ENCODE peak calls at places on chromosome 11, in nine cellular contexts. O is fibroblast of lung, P is spleen, Q is colonic mucosa, X is H7, Z is GM12865, W is body of pancreas, K is psoas muscle, N is foreskin fibroblast. T is an unnamed sample.

GRCh38 chr11:31780078-31780971 is 30.8 kb downstream of the PAX6 start:
- DNase-seq in Q (no peak), N (no peak), P (no peak), O (peak), K (no peak), Z (no peak), X (no peak), W (no peak), T (no peak)

GRCh38 chr11:77524539-77524938 is 50.6 kb upstream of the PAK1 start:
- DNase-seq in X (no peak), O (no peak), K (no peak), P (no peak), Z (no peak), N (no peak), W (no peak), Q (no peak), T (no peak)

GRCh38 chr11:33263549-33263948 is 6.4 kb downstream of the HIPK3 start:
- DNase-seq in O (no peak), N (no peak), Z (no peak), X (no peak), W (no peak), K (no peak), P (no peak), Q (no peak), T (no peak)

GRCh38 chr11:35380603-35381002 is 38.8 kb downstream of the SLC1A2 start:
- DNase-seq in Z (no peak), P (no peak), K (no peak), W (no peak), O (no peak), Q (no peak), X (no peak), N (no peak), T (no peak)

GRCh38 chr11:8081591-8082021 is 595 bp downstream of the TUB start:
- DNase-seq in Q (no peak), O (peak), Z (no peak), N (no peak), W (no peak), K (no peak), X (no peak), P (peak), T (no peak)

GRCh38 chr11:16000065-16000464 is 356.3 kb downstream of the SOX6 start:
- DNase-seq in Q (no peak), P (no peak), O (peak), X (no peak), Z (no peak), N (peak), K (no peak), W (no peak), T (no peak)

GRCh38 chr11:70415176-70415575 is 16.8 kb downstream of the CTTN start:
- DNase-seq in X (no peak), P (no peak), Z (no peak), O (peak), Q (no peak), K (peak), N (peak), W (peak), T (no peak)

GRCh38 chr11:33772300-33772699 is 2.0 kb downstream of the FBXO3 start:
- DNase-seq in Z (no peak), X (no peak), P (no peak), O (peak), N (no peak), K (no peak), W (peak), Q (no peak), T (no peak)

GRCh38 chr11:129884581-129884980 is 10.8 kb downstream of the NFRKB start:
- DNase-seq in Z (no peak), P (no peak), Q (no peak), K (no peak), O (no peak), N (no peak), W (no peak), X (no peak), T (no peak)

GRCh38 chr11:36385121-36385530 is 89.0 kb downstream of the PRR5L start:
- DNase-seq in X (no peak), W (no peak), Z (no peak), Q (no peak), N (peak), O (peak), P (no peak), K (no peak), T (no peak)

GRCh38 chr11:9493492-9493891 is 32.7 kb downstream of the ZNF143 start:
- DNase-seq in W (no peak), K (no peak), O (no peak), N (no peak), Z (no peak), X (no peak), P (no peak), Q (no peak), T (no peak)

GRCh38 chr11:75474878-75475766 is 42.1 kb upstream of the KLHL35 start:
- DNase-seq in N (no peak), O (peak), P (peak), W (peak), X (peak), Z (peak), Q (peak), K (peak), T (peak)

GRCh38 chr11:119614227-119615002 is 114.6 kb downstream of the NECTIN1 start:
- DNase-seq in O (no peak), W (no peak), X (peak), Z (no peak), P (no peak), K (no peak), Q (no peak), N (no peak), T (no peak)

GRCh38 chr11:117259417-117259816 is 26.9 kb downstream of the RNF214 start:
- DNase-seq in K (no peak), X (no peak), W (no peak), Z (no peak), Q (no peak), P (no peak), O (peak), N (peak), T (no peak)

GRCh38 chr11:60085909-60086308 is 2.6 kb upstream of the MS4A2 start:
- DNase-seq in K (no peak), P (no peak), N (no peak), Q (no peak), O (no peak), X (no peak), Z (no peak), W (no peak), T (no peak)

GRCh38 chr11:33860926-33861325 is 30.9 kb downstream of the LMO2 start:
- DNase-seq in X (no peak), O (no peak), N (no peak), P (no peak), Z (no peak), Q (no peak), K (no peak), W (peak), T (no peak)

GRCh38 chr11:79428406-79428805 is 12.4 kb downstream of the TENM4 start:
- DNase-seq in W (no peak), O (peak), Q (no peak), K (no peak), P (no peak), N (peak), X (no peak), Z (no peak), T (no peak)

GRCh38 chr11:33996498-33997454 is 54.8 kb upstream of the CAPRIN1 start:
- DNase-seq in N (peak), P (peak), K (peak), O (peak), Q (peak), Z (peak), W (peak), X (peak), T (peak)

GRCh38 chr11:73576226-73576625 is 21.7 kb downstream of the FAM168A start:
- DNase-seq in Q (no peak), P (no peak), K (no peak), X (no peak), N (no peak), Z (no peak), O (no peak), W (no peak), T (no peak)

GRCh38 chr11:62605902-62606301 is 4.2 kb upstream of the MTA2 start:
- DNase-seq in K (peak), Z (no peak), W (no peak), O (no peak), X (no peak), P (no peak), N (no peak), Q (no peak), T (no peak)

GRCh38 chr11:112555491-112556364 is 295.1 kb upstream of the PLET1 start:
- DNase-seq in X (peak), Z (peak), W (peak), O (peak), P (peak), Q (peak), N (peak), K (peak), T (peak)

GRCh38 chr11:126963603-126964353 is 36.8 kb downstream of the KIRREL3 start:
- DNase-seq in P (no peak), O (peak), K (no peak), Z (no peak), Q (peak), W (no peak), N (peak), X (no peak), T (no peak)

GRCh38 chr11:110095554-110095953 is 2.4 kb downstream of the ZC3H12C start:
- DNase-seq in N (no peak), X (no peak), W (no peak), Q (no peak), K (no peak), P (no peak), O (peak), Z (no peak), T (no peak)
- H3K4me3 ChIP-seq in N (no peak), X (no peak), W (no peak), Q (no peak), K (peak), P (no peak), O (no peak), Z (peak), T (no peak)

GRCh38 chr11:123719452-123719851 is 22.0 kb downstream of the ZNF202 start:
- DNase-seq in Q (no peak), X (no peak), W (no peak), P (no peak), Z (no peak), O (peak), K (no peak), N (no peak), T (no peak)
- H3K4me3 ChIP-seq in Q (no peak), X (no peak), W (no peak), P (no peak), Z (no peak), O (no peak), K (no peak), N (no peak), T (no peak)

GRCh38 chr11:64000026-64000739 is 13.9 kb downstream of the OTUB1 start:
- DNase-seq in N (peak), Q (peak), Z (peak), K (peak), O (peak), W (peak), P (peak), X (peak), T (peak)

GRCh38 chr11:63998558-63999348 is 12.5 kb downstream of the OTUB1 start:
- DNase-seq in W (no peak), N (no peak), X (peak), Z (no peak), Q (no peak), O (no peak), K (no peak), P (peak), T (peak)

GRCh38 chr11:63997801-63998332 is 11.6 kb downstream of the OTUB1 start:
- DNase-seq in Q (no peak), K (no peak), W (no peak), X (peak), O (no peak), Z (no peak), N (no peak), P (no peak), T (no peak)

GRCh38 chr11:64000740-64001514 is 14.7 kb downstream of the OTUB1 start:
- DNase-seq in Z (no peak), X (peak), K (no peak), N (no peak), O (no peak), Q (no peak), P (no peak), W (no peak), T (no peak)

GRCh38 chr11:63999349-64000025 is 13.2 kb downstream of the OTUB1 start:
- DNase-seq in Q (peak), N (peak), K (peak), P (peak), W (peak), X (peak), O (peak), Z (peak), T (peak)
- H3K4me3 ChIP-seq in Q (peak), N (no peak), K (peak), P (peak), W (no peak), X (peak), O (no peak), Z (no peak), T (peak)

GRCh38 chr11:25198704-25199103 is 701.9 kb downstream of the LUZP2 start:
- DNase-seq in Q (no peak), P (no peak), K (no peak), W (no peak), Z (no peak), O (no peak), X (no peak), N (no peak), T (no peak)
- H3K4me3 ChIP-seq in Q (no peak), P (no peak), K (no peak), W (no peak), Z (no peak), O (no peak), X (no peak), N (no peak), T (no peak)

GRCh38 chr11:46391186-46391577 is 394 bp downstream of the CHRM4 start:
- DNase-seq in P (no peak), Z (no peak), Q (no peak), N (no peak), K (no peak), O (no peak), W (no peak), X (no peak), T (no peak)

GRCh38 chr11:46393759-46394158 is 2.2 kb upstream of the CHRM4 start:
- DNase-seq in Q (no peak), O (no peak), W (no peak), P (no peak), K (no peak), X (no peak), N (no peak), Z (no peak), T (no peak)

GRCh38 chr11:46391578-46392420 is at the start of gene CHRM4:
- DNase-seq in Z (no peak), X (peak), N (no peak), Q (no peak), P (peak), K (no peak), O (peak), W (peak), T (no peak)

GRCh38 chr11:46392421-46393230 is 1.1 kb upstream of the CHRM4 start:
- DNase-seq in N (peak), P (peak), Z (peak), W (peak), O (peak), X (peak), Q (peak), K (peak), T (peak)

GRCh38 chr11:46393231-46393616 is 1.6 kb upstream of the CHRM4 start:
- DNase-seq in N (no peak), Z (no peak), K (no peak), P (no peak), O (no peak), X (peak), Q (no peak), W (no peak), T (no peak)
- H3K4me3 ChIP-seq in N (no peak), Z (no peak), K (peak), P (no peak), O (no peak), X (peak), Q (no peak), W (no peak), T (peak)

GRCh38 chr11:86802146-86802545 is 1.8 kb downstream of the PRSS23 start:
- DNase-seq in Z (no peak), N (no peak), O (no peak), X (no peak), Q (no peak), W (no peak), K (no peak), P (no peak), T (no peak)
- H3K4me3 ChIP-seq in Z (no peak), N (peak), O (peak), X (no peak), Q (peak), W (no peak), K (peak), P (no peak), T (peak)

GRCh38 chr11:67118801-67119576 is at the start of gene KDM2A:
- DNase-seq in X (peak), Q (peak), N (peak), W (peak), P (peak), O (peak), K (peak), Z (peak), T (peak)
- H3K4me3 ChIP-seq in X (peak), Q (peak), N (peak), W (peak), P (peak), O (peak), K (peak), Z (peak), T (peak)

GRCh38 chr11:84922212-84922805 is 704.8 kb downstream of the DLG2 start:
- DNase-seq in Q (no peak), Z (no peak), N (no peak), P (no peak), X (no peak), W (no peak), O (no peak), K (no peak), T (no peak)
- H3K4me3 ChIP-seq in Q (no peak), Z (no peak), N (no peak), P (peak), X (no peak), W (no peak), O (no peak), K (peak), T (peak)

DNA sequence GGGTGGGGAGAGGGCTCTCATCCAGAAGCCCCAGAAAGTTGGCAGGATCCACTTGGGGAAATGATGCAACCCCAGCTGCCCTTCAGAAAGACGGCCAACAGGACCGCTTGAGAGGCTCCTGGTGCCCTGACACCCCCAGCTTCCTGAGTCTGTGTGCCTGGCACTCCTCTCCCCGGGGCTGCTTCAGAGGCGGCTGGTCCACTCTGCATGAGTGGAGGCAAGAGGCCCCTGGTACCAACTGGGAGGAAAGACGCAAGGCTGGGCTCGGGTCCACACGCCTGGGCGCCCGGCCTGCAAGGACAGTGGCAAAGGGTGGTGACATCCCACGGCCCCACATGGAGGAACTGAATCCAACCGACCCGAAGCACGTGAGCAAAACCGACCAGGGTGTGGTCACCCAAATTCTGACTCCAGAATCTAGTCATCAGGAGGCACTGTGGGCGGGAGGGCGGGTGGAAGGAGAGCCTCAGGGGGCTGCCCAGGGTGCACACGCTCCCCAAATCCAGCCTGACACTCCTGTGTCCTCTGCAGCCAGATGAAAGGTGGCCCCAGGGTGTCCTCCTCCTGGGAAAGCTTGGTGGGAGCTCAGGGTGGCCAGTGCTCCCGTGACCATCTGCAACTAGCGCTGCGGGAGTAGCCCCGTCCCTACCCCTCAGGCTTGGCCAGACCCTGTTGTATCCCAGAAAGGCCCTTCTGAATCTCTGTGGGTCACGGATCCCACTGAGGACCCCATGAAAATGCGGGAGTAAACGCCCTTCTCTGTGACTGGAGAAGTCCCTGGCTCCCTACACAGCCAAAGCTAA is 3.7 kb downstream of the RNH1 start:
- DNase-seq in Q (peak), X (no peak), N (peak), P (peak), Z (peak), O (peak), K (peak), W (peak), T (peak)
- H3K4me3 ChIP-seq in Q (peak), X (no peak), N (peak), P (peak), Z (peak), O (peak), K (peak), W (no peak), T (peak)

GRCh38 chr11:831951-832528 is 712 bp upstream of the CD151 start:
- DNase-seq in O (no peak), Z (no peak), Q (no peak), K (no peak), P (no peak), X (no peak), N (no peak), W (no peak), T (no peak)
- H3K4me3 ChIP-seq in O (peak), Z (peak), Q (peak), K (peak), P (peak), X (peak), N (peak), W (no peak), T (peak)